ENCODE peak calls at places on chromosomes 4 and X, in eight cellular contexts. V is SJSA1; W is mammary epithelial cell; Y is CD8-positive, alpha-beta memory T cell; G is astrocyte; C is brain microvascular endothelial cell; D is cardiac muscle cell; K is heart left ventricle. Q is an unnamed sample.

GRCh38 chr4:139986621-139987510 is 167.1 kb downstream of the MAML3 start:
- DNase-seq in V (no peak), W (no peak), Y (no peak), G (peak; percentile 74), C (no peak), D (peak; percentile 51), K (no peak), Q (no peak)

GRCh38 chr4:53943345-53944085 is 120.9 kb downstream of the CHIC2 start:
- DNase-seq in V (peak; percentile 31), W (peak; percentile 93), Y (no peak), G (peak; percentile 91), C (peak; percentile 57), D (peak; percentile 66), K (no peak), Q (peak; percentile 84)

GRCh38 chr4:128371004-128371777 is 83.6 kb upstream of the PGRMC2 start:
- DNase-seq in V (no peak), W (peak; percentile 35), Y (no peak), G (peak; percentile 83), C (no peak), D (peak; percentile 47), K (no peak), Q (no peak)

GRCh38 chr4:31613946-31614623 is 893.9 kb downstream of the PCDH7 start:
- DNase-seq in V (peak; percentile 28), W (peak; percentile 26), Y (no peak), G (peak; percentile 0), C (no peak), D (no peak), K (no peak), Q (peak; percentile 98)

GRCh38 chrX:10015711-10016515 is 48.8 kb downstream of the CLDN34 start:
- DNase-seq in V (peak; percentile 44), W (no peak), Y (peak; percentile 17), G (no peak), C (no peak), D (peak; percentile 42), K (peak; percentile 68), Q (peak; percentile 16)

GRCh38 chr4:6278801-6279197 is 9.1 kb downstream of the WFS1 start:
- DNase-seq in V (no peak), W (no peak), Y (no peak), G (peak; percentile 68), C (peak; percentile 56), D (peak; percentile 84), K (peak; percentile 75), Q (no peak)

GRCh38 chr4:7398788-7399432 is 35.8 kb downstream of the PSAPL1 start:
- DNase-seq in V (no peak), W (peak; percentile 16), Y (no peak), G (no peak), C (no peak), D (no peak), K (no peak), Q (no peak)

GRCh38 chr4:7952615-7953014 is 13.0 kb upstream of the AFAP1 start:
- DNase-seq in V (no peak), W (no peak), Y (no peak), G (no peak), C (no peak), D (no peak), K (no peak), Q (no peak)

GRCh38 chrX:19807414-19807813 is 80.0 kb downstream of the SH3KBP1 start:
- DNase-seq in V (no peak), W (no peak), Y (no peak), G (no peak), C (no peak), D (no peak), K (no peak), Q (no peak)

GRCh38 chrX:132622130-132622529 is 133.3 kb upstream of the MBNL3 start:
- DNase-seq in V (peak; percentile 4), W (peak; percentile 13), Y (no peak), G (peak; percentile 57), C (peak; percentile 73), D (peak; percentile 39), K (no peak), Q (peak; percentile 57)

GRCh38 chr4:87529187-87529586 is at the start of gene SPARCL1:
- DNase-seq in V (no peak), W (no peak), Y (no peak), G (no peak), C (no peak), D (peak; percentile 56), K (no peak), Q (no peak)

GRCh38 chr4:52604215-52604614 is 54.9 kb downstream of the USP46 start:
- DNase-seq in V (no peak), W (no peak), Y (no peak), G (no peak), C (no peak), D (no peak), K (no peak), Q (no peak)

GRCh38 chr4:55038176-55038890 is 87.1 kb downstream of the KDR start:
- DNase-seq in V (no peak), W (peak; percentile 28), Y (no peak), G (peak; percentile 21), C (no peak), D (peak; percentile 90), K (no peak), Q (no peak)

DNA sequence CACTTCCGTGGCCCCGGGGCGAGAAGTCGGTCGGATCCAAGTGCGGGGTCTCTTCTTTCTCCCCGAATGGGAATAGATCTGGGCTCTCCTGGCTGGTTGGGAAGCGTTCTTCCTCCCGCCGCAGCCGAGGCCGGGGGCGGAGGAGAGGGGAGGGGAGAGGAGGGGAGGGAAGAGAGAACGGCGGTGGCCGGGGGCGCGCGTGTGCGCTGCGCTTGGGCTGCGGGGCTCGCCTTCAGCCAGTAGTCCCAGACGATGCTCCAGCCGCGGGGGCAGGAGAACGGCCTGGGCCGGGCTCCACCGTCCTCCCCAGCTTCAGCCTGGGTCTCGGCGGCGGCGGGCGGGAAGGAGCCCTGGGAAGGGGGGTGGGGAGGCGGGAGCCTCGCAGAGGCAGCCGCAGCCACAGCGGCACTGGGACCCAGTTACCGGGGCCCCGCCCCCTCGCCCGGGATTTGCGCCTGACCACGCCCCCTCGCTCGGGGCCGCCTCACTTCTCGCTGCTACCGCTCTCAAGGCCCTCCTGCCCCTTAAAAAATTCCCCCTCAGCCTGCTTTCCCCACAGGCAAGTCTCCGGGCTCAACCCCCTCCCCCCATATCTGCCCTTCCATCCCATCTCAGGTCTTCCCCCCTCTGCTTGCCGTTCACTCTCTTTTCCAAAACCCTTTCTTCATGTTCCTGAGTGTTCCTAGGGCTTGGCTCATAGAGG is at the start of gene FGD1:
- DNase-seq in V (peak; percentile 52), W (peak; percentile 37), Y (peak; percentile 2), G (peak; percentile 30), C (peak; percentile 7), D (peak; percentile 71), K (peak; percentile 82), Q (peak; percentile 72)
- H3K27ac ChIP-seq in V (peak within 1 kb of the TSS; percentile 29), W (peak within 1 kb of the TSS; percentile 23), Y (no peak within 1 kb of the TSS), G (peak within 1 kb of the TSS; percentile 33), C (no peak within 1 kb of the TSS), D (peak within 1 kb of the TSS; percentile 86), K (peak within 1 kb of the TSS; percentile 77), Q (peak within 1 kb of the TSS; percentile 85)

DNA sequence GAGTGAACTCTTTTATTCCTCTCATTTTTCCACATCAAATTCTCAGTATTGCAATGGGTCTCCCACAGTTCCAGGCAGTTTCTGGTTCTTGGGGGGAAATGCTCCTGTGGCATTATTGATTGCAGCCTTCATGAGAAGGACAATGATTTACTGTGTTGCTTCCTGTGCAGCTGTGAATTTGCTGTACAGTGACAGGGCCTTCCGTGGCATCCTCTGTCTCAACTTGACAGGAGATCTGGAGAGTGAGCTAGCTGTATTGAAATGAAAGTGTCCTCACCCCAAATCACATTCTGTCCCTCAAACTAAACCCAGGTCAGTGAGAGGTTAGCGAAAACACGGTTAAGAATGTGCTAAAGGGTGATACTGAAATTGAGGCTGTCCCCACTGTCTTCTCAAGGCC is 77.1 kb upstream of the ATOH1 start:
- DNase-seq in V (no peak), W (no peak), Y (no peak), G (no peak), C (no peak), D (no peak), K (no peak), Q (no peak)
- H3K36me3 ChIP-seq in V (no peaks in the 10 kb centered on the region), W (no peaks in the 10 kb centered on the region), Y (no peaks in the 10 kb centered on the region), G (no peaks in the 10 kb centered on the region), C (no peaks in the 10 kb centered on the region), D (no peaks in the 10 kb centered on the region), K (no peaks in the 10 kb centered on the region), Q (no peaks in the 10 kb centered on the region)

GRCh38 chr4:41874398-41874797 is 60.8 kb upstream of the TMEM33 start:
- DNase-seq in V (no peak), W (no peak), Y (no peak), G (no peak), C (no peak), D (no peak), K (no peak), Q (no peak)

GRCh38 chr4:41874873-41875272 is 60.4 kb upstream of the TMEM33 start:
- DNase-seq in V (no peak), W (no peak), Y (no peak), G (no peak), C (no peak), D (no peak), K (no peak), Q (no peak)

GRCh38 chr4:41878170-41878941 is 56.9 kb upstream of the TMEM33 start:
- DNase-seq in V (no peak), W (no peak), Y (no peak), G (no peak), C (no peak), D (no peak), K (no peak), Q (no peak)

GRCh38 chr4:41877020-41877796 is 58.0 kb upstream of the TMEM33 start:
- DNase-seq in V (no peak), W (no peak), Y (no peak), G (no peak), C (no peak), D (no peak), K (no peak), Q (no peak)

GRCh38 chr4:41873380-41874295 is 61.6 kb upstream of the TMEM33 start:
- DNase-seq in V (no peak), W (no peak), Y (no peak), G (no peak), C (no peak), D (no peak), K (no peak), Q (no peak)
- H3K27ac ChIP-seq in V (no peak overlapping the region), W (no peak overlapping the region), Y (no peak overlapping the region), G (no peak overlapping the region), C (no peak overlapping the region), D (no peak overlapping the region), K (no peak overlapping the region), Q (no peak overlapping the region)

DNA sequence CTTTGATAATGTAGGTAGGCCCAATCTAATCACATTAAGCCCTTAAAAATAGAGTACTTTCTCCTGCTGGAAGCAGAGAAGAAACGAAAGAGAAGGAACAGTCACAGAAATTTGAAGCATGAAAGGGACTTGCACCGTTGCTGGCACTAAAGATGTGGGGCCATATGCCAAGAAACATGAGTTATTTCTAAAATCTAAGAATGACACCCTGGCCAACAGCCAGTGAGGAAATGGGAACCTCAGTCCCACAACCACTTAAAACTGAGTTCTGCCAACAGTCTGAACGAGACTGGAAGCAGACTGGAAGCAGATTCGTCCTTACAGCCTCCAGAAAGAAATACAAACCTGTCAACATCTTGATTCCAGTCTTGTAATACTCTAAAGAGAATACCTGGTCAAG is 70.1 kb downstream of the CENPC start:
- DNase-seq in V (no peak), W (no peak), Y (no peak), G (no peak), C (no peak), D (no peak), K (no peak), Q (no peak)
- H3K36me3 ChIP-seq in V (peaks cover 76% of the 10 kb centered on the region), W (peaks cover 4% of the 10 kb centered on the region), Y (peaks cover 24% of the 10 kb centered on the region), G (peaks cover 5% of the 10 kb centered on the region), C (no peaks in the 10 kb centered on the region), D (peaks cover 5% of the 10 kb centered on the region), K (peaks cover 49% of the 10 kb centered on the region), Q (no peaks in the 10 kb centered on the region)

Q was measured in A673.